ENCODE peak calls at places on chromosomes 16 and 17, in four cellular contexts. X is MM.1S, H is spleen, A is GM23338. K is an unnamed sample.
A peak's percentile ranks its signal among the peaks of the same experiment; 100 is the strongest.

GRCh38 chr17:80385046-80385445 is 29.9 kb upstream of the ENDOV start:
- DNase-seq in A (no peak), X (no peak), H (no peak), K (no peak)

GRCh38 chr17:50906443-50906842 is 40.3 kb upstream of the TOB1 start:
- DNase-seq in H (no peak), X (no peak), A (no peak), K (peak; percentile 49)

GRCh38 chr17:58344047-58344790 is 7.8 kb downstream of the SUPT4H1 start:
- DNase-seq in A (no peak), X (peak; percentile 99), H (peak; percentile 92), K (peak; percentile 53)

GRCh38 chr17:64615025-64615677 is 47.0 kb downstream of the SMURF2 start:
- DNase-seq in X (no peak), A (peak; percentile 12), H (no peak), K (no peak)

GRCh38 chr17:1951920-1952319 is 73.2 kb downstream of the RTN4RL1 start:
- DNase-seq in A (no peak), X (no peak), H (peak; percentile 58), K (peak; percentile 58)

GRCh38 chr17:40952675-40953074 is 14.1 kb downstream of the KRT39 start:
- DNase-seq in A (no peak), X (no peak), H (no peak), K (no peak)

GRCh38 chr16:56341656-56342397 is 83.5 kb downstream of the AMFR start:
- DNase-seq in H (no peak), A (no peak), X (no peak), K (no peak)

GRCh38 chr17:33137411-33137810 is 145.8 kb downstream of the SPACA3 start:
- DNase-seq in H (no peak), X (no peak), A (no peak), K (no peak)

GRCh38 chr16:49708491-49708890 is 147.4 kb downstream of the ZNF423 start:
- DNase-seq in H (no peak), A (no peak), X (no peak), K (no peak)

GRCh38 chr16:7313170-7313569 is 19.5 kb upstream of the RBFOX1 start:
- DNase-seq in A (peak; percentile 59), X (no peak), H (no peak), K (peak; percentile 73)

GRCh38 chr17:14359251-14359939 is 58.5 kb downstream of the HS3ST3B1 start:
- DNase-seq in X (no peak), A (no peak), H (peak; percentile 86), K (peak; percentile 68)

GRCh38 chr17:76957600-76958464 is 89.6 kb downstream of the MGAT5B start:
- DNase-seq in A (peak; percentile 28), X (no peak), H (peak; percentile 51), K (no peak)

GRCh38 chr16:48291754-48292153 is 44.4 kb upstream of the ABCC11 start:
- DNase-seq in A (no peak), H (no peak), X (no peak), K (no peak)

GRCh38 chr17:20920813-20921199 is 122.0 kb downstream of the USP22 start:
- DNase-seq in A (peak; percentile 7), X (no peak), H (no peak), K (no peak)

GRCh38 chr17:4785311-4786110 is 653 bp downstream of the VMO1 start:
- DNase-seq in A (no peak), H (no peak), X (no peak), K (peak; percentile 51)

GRCh38 chr16:9102943-9103342 is 11.5 kb downstream of the HAPSTR1 start:
- DNase-seq in A (no peak), X (no peak), H (no peak), K (no peak)

GRCh38 chr16:9260665-9261064 is 169.2 kb downstream of the HAPSTR1 start:
- DNase-seq in H (no peak), A (no peak), X (no peak), K (no peak)

GRCh38 chr17:66114609-66115008 is 77.3 kb downstream of the CEP112 start:
- DNase-seq in A (no peak), X (no peak), H (no peak), K (no peak)

GRCh38 chr17:73958453-73958852 is 245.0 kb upstream of the RPL38 start:
- DNase-seq in X (no peak), A (no peak), H (no peak), K (peak; percentile 37)

GRCh38 chr17:39144414-39144813 is 7.0 kb downstream of the PLXDC1 start:
- DNase-seq in H (no peak), X (no peak), A (no peak), K (no peak)

GRCh38 chr17:31093866-31094599 is 744 bp upstream of the NF1 start:
- DNase-seq in A (peak; percentile 21), X (no peak), H (no peak), K (peak; percentile 64)

GRCh38 chr16:81469710-81470481 is 25.3 kb downstream of the CMIP start:
- DNase-seq in A (no peak), X (peak; percentile 60), H (peak; percentile 92), K (no peak)

GRCh38 chr17:50681260-50682200 is 26.2 kb downstream of the ANKRD40 start:
- DNase-seq in A (peak; percentile 71), H (peak; percentile 54), X (no peak), K (no peak)

GRCh38 chr16:48435906-48436305 is 50.7 kb upstream of the SIAH1 start:
- DNase-seq in X (no peak), H (no peak), A (no peak), K (peak; percentile 17)

GRCh38 chr16:57826040-57826434 is 23.7 kb upstream of the KIFC3 start:
- DNase-seq in H (peak; percentile 7), X (no peak), A (no peak), K (no peak)

GRCh38 chr16:29641561-29641960 is 21.5 kb upstream of the SPN start:
- DNase-seq in X (no peak), A (no peak), H (no peak), K (no peak)

GRCh38 chr16:85498607-85499006 is 114.5 kb upstream of the GSE1 start:
- DNase-seq in A (no peak), H (peak; percentile 81), X (peak; percentile 89), K (no peak)

GRCh38 chr16:47008174-47008573 is 34.7 kb upstream of the DNAJA2 start:
- DNase-seq in X (no peak), H (no peak), A (no peak), K (no peak)

GRCh38 chr17:82372063-82372590 is 562 bp downstream of the UTS2R start:
- DNase-seq in H (no peak), A (no peak), X (no peak), K (no peak)

GRCh38 chr17:82371333-82372062 is at the start of gene UTS2R:
- DNase-seq in X (no peak), H (no peak), A (peak; percentile 69), K (peak; percentile 83)

GRCh38 chr17:82373731-82374625 is 2.4 kb downstream of the UTS2R start:
- DNase-seq in A (no peak), X (no peak), H (peak; percentile 46), K (no peak)

GRCh38 chr17:82374626-82375331 is 3.2 kb downstream of the UTS2R start:
- DNase-seq in X (no peak), H (peak; percentile 32), A (peak; percentile 77), K (peak; percentile 70)

DNA sequence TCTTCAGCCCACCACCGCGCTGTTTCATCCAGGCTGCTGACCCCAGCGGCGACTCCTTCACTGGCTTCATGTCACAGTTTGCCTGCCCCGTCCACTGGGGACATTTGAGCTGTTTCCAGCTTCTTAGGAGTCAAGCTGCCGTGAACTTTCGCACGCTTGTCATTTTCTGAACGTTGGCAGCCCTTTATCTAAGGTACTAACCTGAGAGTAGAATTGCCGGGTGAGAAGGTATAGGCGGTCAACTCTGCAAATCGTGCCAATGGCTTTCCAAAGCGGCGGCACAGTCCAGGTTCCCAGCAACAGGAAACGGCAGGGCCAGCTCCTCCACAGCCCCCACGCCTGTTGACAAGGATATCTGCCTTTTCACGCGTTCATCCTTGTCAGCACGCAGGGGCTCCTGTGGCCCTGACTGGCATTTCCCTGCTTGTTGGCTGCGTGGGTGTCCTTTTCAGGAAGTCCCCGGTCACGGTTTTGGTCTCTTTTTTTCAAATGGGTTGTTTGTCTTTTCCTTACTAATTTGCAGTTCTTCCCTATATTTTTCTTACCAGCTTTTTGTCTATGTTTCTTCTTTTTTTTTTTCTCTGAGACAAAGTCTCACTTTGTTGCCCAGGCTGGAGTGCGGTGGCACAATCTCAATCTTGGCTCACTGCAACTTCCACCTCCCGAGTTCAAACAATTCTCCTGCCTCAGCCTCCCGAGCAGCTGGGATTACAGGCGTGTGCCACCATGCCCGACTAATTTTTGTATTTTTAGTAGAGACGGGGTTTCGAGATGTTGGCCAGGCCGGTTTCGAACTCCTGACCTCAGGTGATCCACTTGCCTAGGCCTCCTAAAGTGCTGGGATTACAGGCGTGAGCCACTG is 1.3 kb downstream of the UTS2R start:
- DNase-seq in A (no peak), X (no peak), H (peak; percentile 24), K (peak; percentile 70)
- H3K27me3 ChIP-seq in A (peaks cover 61% of the 10 kb centered on the region), X (no peaks in the 10 kb centered on the region), H (peaks cover 62% of the 10 kb centered on the region), K (peaks cover 28% of the 10 kb centered on the region)

DNA sequence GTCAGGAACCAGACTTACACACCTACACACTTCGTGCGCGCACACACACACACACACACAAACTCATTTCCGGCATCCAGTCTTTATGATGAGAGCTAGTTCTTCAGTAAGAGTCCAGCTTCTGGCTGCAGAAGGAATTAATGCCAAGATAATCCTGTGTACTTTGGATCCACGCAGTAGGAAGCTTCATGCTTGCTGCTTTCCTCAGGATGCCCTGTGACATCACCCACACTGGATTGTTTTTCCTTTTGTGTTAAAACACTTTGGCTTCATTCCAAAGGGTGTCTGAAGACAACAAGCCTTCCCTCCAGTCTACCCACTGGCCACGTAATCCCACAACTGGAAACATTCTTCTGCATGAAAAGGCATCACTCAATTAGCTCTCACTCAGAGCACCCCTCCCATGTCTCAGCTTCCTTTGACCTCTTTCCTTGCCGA is 35.4 kb downstream of the KCNJ16 start:
- DNase-seq in X (no peak), H (no peak), A (no peak), K (no peak)
- H3K27ac ChIP-seq in X (no peak overlapping the region), H (no peak overlapping the region), A (no peak overlapping the region), K (no peak overlapping the region)

GRCh38 chr17:68594552-68594951 is 6.6 kb downstream of the FAM20A start:
- DNase-seq in A (no peak), X (no peak), H (no peak), K (no peak)

GRCh38 chr17:68596411-68596945 is 4.7 kb downstream of the FAM20A start:
- DNase-seq in A (no peak), H (no peak), X (no peak), K (no peak)

GRCh38 chr17:68595986-68596385 is 5.2 kb downstream of the FAM20A start:
- DNase-seq in X (peak; percentile 27), H (no peak), A (no peak), K (no peak)

GRCh38 chr17:68593331-68593710 is 7.8 kb downstream of the FAM20A start:
- DNase-seq in H (no peak), X (no peak), A (no peak), K (no peak)

DNA sequence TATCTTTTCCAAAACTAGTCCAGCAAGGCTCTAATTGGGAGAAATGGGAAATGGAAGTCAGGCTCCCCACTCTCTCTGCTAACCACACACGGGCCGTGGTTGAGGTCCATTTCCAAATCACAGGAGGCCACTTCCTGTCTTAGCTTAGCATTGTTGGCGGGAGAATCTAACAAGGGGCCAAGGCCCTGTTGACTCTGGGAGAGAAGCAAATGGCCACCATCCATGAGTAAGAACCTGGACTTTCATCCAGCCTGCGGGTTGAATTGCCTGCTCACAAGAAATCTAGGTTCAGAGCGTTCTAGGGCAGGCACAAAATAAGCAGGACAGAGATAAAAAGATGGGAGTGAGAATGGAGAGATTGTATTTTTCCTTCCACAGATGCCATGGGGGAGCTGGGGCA is 5.7 kb downstream of the FAM20A start:
- DNase-seq in A (no peak), X (no peak), H (no peak), K (no peak)
- H3K27me3 ChIP-seq in A (peaks cover 22% of the 10 kb centered on the region), X (no peaks in the 10 kb centered on the region), H (peaks cover 10% of the 10 kb centered on the region), K (no peaks in the 10 kb centered on the region)

GRCh38 chr17:63579633-63580032 is 21.1 kb upstream of the TACO1 start:
- DNase-seq in H (no peak), A (peak; percentile 40), X (no peak), K (peak; percentile 49)
- H3K27ac ChIP-seq in H (no peak overlapping the region), A (no peak overlapping the region), X (no peak overlapping the region), K (no peak overlapping the region)

K was measured in endodermal cell.